ENCODE peak calls at places on chromosomes 2 and 18, in nine cellular contexts. X, C, O, U, B, I, Z, Q and S are unnamed samples.

GRCh38 chr2:121202541-121203310 is 82.3 kb downstream of the TFCP2L1 start:
- DNase-seq in B (no peak), Q (no peak), I (no peak), X (no peak), O (no peak), Z (no peak), U (peak; percentile 86), C (no peak), S (no peak)

GRCh38 chr2:6845312-6845711 is 20.4 kb downstream of the CMPK2 start:
- DNase-seq in C (no peak), X (no peak), B (no peak), Q (no peak), Z (no peak), I (no peak), U (no peak), O (peak; percentile 18), S (no peak)

GRCh38 chr18:77124452-77124922 is 8.1 kb downstream of the MBP start:
- DNase-seq in U (peak; percentile 53), I (peak; percentile 54), Q (no peak), O (no peak), C (peak; percentile 23), X (no peak), Z (no peak), B (no peak), S (no peak)

GRCh38 chr2:241842620-241843211 is 16.0 kb downstream of the PDCD1 start:
- DNase-seq in X (peak; percentile 24), Z (no peak), O (no peak), B (no peak), C (no peak), I (peak; percentile 67), Q (no peak), U (peak; percentile 16), S (no peak)

GRCh38 chr2:236871500-236872001 is 214.1 kb upstream of the COPS8 start:
- DNase-seq in I (no peak), U (peak; percentile 32), Z (peak; percentile 38), O (peak; percentile 89), B (peak; percentile 41), C (peak; percentile 90), Q (peak; percentile 49), X (peak; percentile 76), S (no peak)

GRCh38 chr18:27143580-27144287 is 41.4 kb downstream of the CHST9 start:
- DNase-seq in X (peak; percentile 29), C (no peak), B (no peak), O (no peak), Z (peak; percentile 80), Q (no peak), I (no peak), U (no peak), S (no peak)

GRCh38 chr2:189362283-189362682 is 79.0 kb upstream of the WDR75 start:
- DNase-seq in U (no peak), O (peak; percentile 73), Q (no peak), I (no peak), Z (no peak), C (no peak), X (no peak), B (no peak), S (no peak)

GRCh38 chr2:170461875-170462274 is 253.3 kb upstream of the SP5 start:
- DNase-seq in Q (no peak), X (no peak), I (no peak), C (no peak), B (no peak), Z (no peak), O (no peak), U (no peak), S (no peak)

GRCh38 chr2:237558918-237559645 is 7.3 kb upstream of the PRLH start:
- DNase-seq in Z (peak; percentile 63), X (peak; percentile 45), O (peak; percentile 53), U (no peak), C (peak; percentile 34), B (peak; percentile 88), Q (no peak), I (no peak), S (no peak)

GRCh38 chr2:46684661-46685060 is 205.3 kb downstream of the TMEM247 start:
- DNase-seq in C (peak; percentile 47), U (no peak), X (no peak), Q (no peak), B (no peak), O (no peak), Z (no peak), I (no peak), S (no peak)

GRCh38 chr18:33746261-33746660 is 168.2 kb downstream of the ASXL3 start:
- DNase-seq in Q (no peak), O (no peak), I (no peak), X (no peak), B (no peak), C (no peak), U (no peak), Z (no peak), S (no peak)

GRCh38 chr18:35055726-35056125 is 14.5 kb downstream of the MAPRE2 start:
- DNase-seq in O (no peak), B (no peak), U (no peak), I (no peak), Q (no peak), Z (no peak), X (no peak), C (no peak), S (no peak)
- H3K4me1 ChIP-seq in O (peaks cover 2% of the 10 kb centered on the region), B (peaks cover 60% of the 10 kb centered on the region), U (no peaks in the 10 kb centered on the region), I (peaks cover 26% of the 10 kb centered on the region), Q (peaks cover 12% of the 10 kb centered on the region), Z (peaks cover 20% of the 10 kb centered on the region), X (no peaks in the 10 kb centered on the region), C (no peaks in the 10 kb centered on the region), S (no peaks in the 10 kb centered on the region)

GRCh38 chr2:20071397-20072383 is 20.3 kb upstream of the LAPTM4A start:
- DNase-seq in Q (peak; percentile 59), U (no peak), X (peak; percentile 73), Z (peak; percentile 28), C (peak; percentile 72), O (peak; percentile 88), B (no peak), I (no peak), S (no peak)
- H3K4me3 ChIP-seq in Q (no peak overlapping the region), U (no peak overlapping the region), X (no peak overlapping the region), Z (no peak overlapping the region), C (peak overlapping the region; percentile 15), O (peak overlapping the region; percentile 11), B (no peak overlapping the region), I (no peak overlapping the region), S (no peak overlapping the region)

DNA sequence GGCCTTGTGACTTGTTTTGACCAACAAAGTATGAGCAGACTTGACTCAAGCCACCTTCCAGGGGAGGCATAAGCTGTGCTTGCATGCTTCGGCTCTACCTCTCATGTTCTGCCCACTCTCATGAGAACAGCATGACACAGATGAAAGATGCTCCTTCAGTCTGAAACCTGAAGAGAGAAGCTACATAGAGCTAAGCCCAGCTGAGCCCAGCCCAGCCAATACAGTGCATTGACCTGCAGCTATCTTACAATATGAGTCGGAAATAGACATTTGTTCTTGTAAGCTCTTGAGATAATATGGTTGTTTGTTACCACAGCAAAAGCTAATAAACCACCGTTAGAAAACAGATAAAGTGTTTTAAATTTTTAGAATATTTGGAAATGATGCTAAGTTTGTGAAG is 426.7 kb upstream of the PKDCC start:
- DNase-seq in Q (no peak), O (no peak), Z (no peak), B (no peak), I (no peak), X (no peak), C (no peak), U (no peak), S (no peak)
- H3K27ac ChIP-seq in Q (no peak overlapping the region), O (no peak overlapping the region), Z (no peak overlapping the region), B (no peak overlapping the region), I (no peak overlapping the region), X (no peak overlapping the region), C (no peak overlapping the region), U (no peak overlapping the region), S (no peak overlapping the region)

GRCh38 chr2:100291152-100291970 is 30.9 kb downstream of the LONRF2 start:
- DNase-seq in Q (peak; percentile 90), C (peak; percentile 92), O (peak; percentile 100), B (no peak), I (peak; percentile 24), U (peak; percentile 92), X (peak; percentile 93), Z (peak; percentile 97), S (no peak)

GRCh38 chr2:100294162-100294497 is 28.2 kb downstream of the LONRF2 start:
- DNase-seq in I (no peak), B (no peak), C (no peak), O (no peak), Z (peak; percentile 46), X (no peak), U (no peak), Q (no peak), S (no peak)

GRCh38 chr2:100292022-100292580 is 30.2 kb downstream of the LONRF2 start:
- DNase-seq in B (no peak), O (peak; percentile 98), I (no peak), X (peak; percentile 94), Z (peak; percentile 92), Q (peak; percentile 82), C (peak; percentile 82), U (peak; percentile 75), S (no peak)

GRCh38 chr2:100290718-100291151 is 31.6 kb downstream of the LONRF2 start:
- DNase-seq in Z (no peak), I (no peak), O (no peak), X (no peak), Q (no peak), U (no peak), B (no peak), C (no peak), S (no peak)

GRCh38 chr2:100293341-100294161 is 28.8 kb downstream of the LONRF2 start:
- DNase-seq in C (peak; percentile 51), I (no peak), Z (no peak), X (no peak), U (no peak), Q (no peak), B (no peak), O (no peak), S (no peak)
- H3K4me1 ChIP-seq in C (peaks cover 39% of the 10 kb centered on the region), I (no peaks in the 10 kb centered on the region), Z (peaks cover 17% of the 10 kb centered on the region), X (peaks cover 25% of the 10 kb centered on the region), U (no peaks in the 10 kb centered on the region), Q (peaks cover 39% of the 10 kb centered on the region), B (no peaks in the 10 kb centered on the region), O (peaks cover 26% of the 10 kb centered on the region), S (peaks cover 3% of the 10 kb centered on the region)

DNA sequence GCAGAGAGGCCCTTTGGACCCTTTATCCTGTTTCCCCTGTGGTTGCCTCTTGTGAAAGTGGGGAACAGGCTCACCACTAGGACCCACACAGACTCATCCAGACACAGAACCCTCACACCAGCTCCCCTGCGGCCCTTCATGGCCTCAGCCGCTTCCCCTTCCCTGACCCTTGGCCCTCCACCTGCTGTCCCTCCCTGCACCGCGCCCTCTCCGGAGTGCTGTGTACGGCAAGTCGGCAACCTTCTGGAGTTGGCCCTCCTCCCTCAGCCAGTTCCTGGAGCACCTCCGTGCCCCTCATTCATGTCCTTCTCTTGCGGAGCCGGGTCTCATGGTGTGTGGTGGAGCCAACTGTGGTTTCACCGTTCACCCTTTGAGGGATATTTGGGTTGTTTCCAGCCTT is 44.0 kb downstream of the CTDP1 start:
- DNase-seq in Z (no peak), B (no peak), X (no peak), I (no peak), U (peak; percentile 11), O (no peak), Q (no peak), C (no peak), S (no peak)
- H3K4me3 ChIP-seq in Z (no peak overlapping the region), B (no peak overlapping the region), X (no peak overlapping the region), I (no peak overlapping the region), U (no peak overlapping the region), O (no peak overlapping the region), Q (no peak overlapping the region), C (no peak overlapping the region), S (no peak overlapping the region)